ENCODE peak calls at places on chromosomes 1 and 21, in ten cellular contexts. N, U, K, W, D, Q, V, R, M and S are unnamed samples.

GRCh38 chr1:156392427-156392826 is 23.4 kb downstream of the RHBG start:
- DNase-seq in N (no peak), U (no peak), K (no peak), W (no peak), D (no peak), Q (no peak), V (no peak), R (no peak), M (no peak), S (no peak)

GRCh38 chr1:174703309-174703708 is 255.5 kb downstream of the GPR52 start:
- DNase-seq in N (no peak), U (no peak), K (no peak), W (no peak), D (no peak), Q (no peak), V (no peak), R (no peak), M (no peak), S (no peak)

GRCh38 chr1:176699821-176700220 is 236.8 kb downstream of the PAPPA2 start:
- DNase-seq in N (no peak), U (no peak), K (no peak), W (no peak), D (no peak), Q (no peak), V (no peak), R (no peak), M (no peak), S (no peak)

GRCh38 chr1:94759188-94759587 is 61.0 kb upstream of the SLC44A3 start:
- DNase-seq in N (no peak), U (no peak), K (no peak), W (no peak), D (no peak), Q (no peak), V (no peak), R (no peak), M (no peak), S (no peak)

GRCh38 chr1:244304156-244304555 is 147.6 kb downstream of the ADSS2 start:
- DNase-seq in N (no peak), U (peak; percentile 55), K (no peak), W (no peak), D (no peak), Q (no peak), V (no peak), R (no peak), M (no peak), S (no peak)

GRCh38 chr1:246537887-246538286 is 28.2 kb downstream of the TFB2M start:
- DNase-seq in N (no peak), U (peak; percentile 59), K (no peak), W (no peak), D (no peak), Q (no peak), V (no peak), R (no peak), M (no peak), S (no peak)

GRCh38 chr1:20633190-20634064 is at the start of gene PINK1:
- DNase-seq in N (peak; percentile 81), U (peak; percentile 87), K (peak; percentile 82), W (peak; percentile 79), D (peak; percentile 68), Q (peak; percentile 56), V (peak; percentile 98), R (peak; percentile 82), M (peak; percentile 83), S (peak; percentile 65)

GRCh38 chr1:56820755-56821461 is 1.7 kb upstream of the FYB2 start:
- DNase-seq in N (peak; percentile 49), U (peak; percentile 73), K (peak; percentile 47), W (peak; percentile 6), D (no peak), Q (peak; percentile 77), V (peak; percentile 91), R (peak; percentile 73), M (peak; percentile 54), S (peak; percentile 74)

GRCh38 chr1:29875557-29876028 is 639.3 kb downstream of the PTPRU start:
- DNase-seq in N (no peak), U (no peak), K (no peak), W (peak; percentile 36), D (no peak), Q (no peak), V (no peak), R (no peak), M (no peak), S (no peak)

GRCh38 chr1:161089251-161089924 is at the start of gene NECTIN4:
- DNase-seq in N (no peak), U (peak; percentile 85), K (no peak), W (no peak), D (no peak), Q (no peak), V (no peak), R (peak; percentile 74), M (no peak), S (no peak)

GRCh38 chr1:224747578-224747977 is 131.5 kb downstream of the CNIH3 start:
- DNase-seq in N (no peak), U (no peak), K (no peak), W (peak; percentile 19), D (no peak), Q (peak; percentile 87), V (no peak), R (no peak), M (no peak), S (no peak)

GRCh38 chr1:17215545-17215890 is 10.6 kb downstream of the PADI1 start:
- DNase-seq in N (no peak), U (no peak), K (no peak), W (no peak), D (no peak), Q (no peak), V (no peak), R (no peak), M (no peak), S (no peak)

GRCh38 chr1:121417289-121417955 is 232.6 kb downstream of the SRGAP2C start:
- DNase-seq in N (no peak), U (no peak), K (no peak), W (no peak), D (no peak), Q (no peak), V (no peak), R (no peak), M (no peak), S (no peak)

GRCh38 chr1:206872139-206872538 is 6.7 kb downstream of the IL20 start:
- DNase-seq in N (no peak), U (no peak), K (no peak), W (no peak), D (no peak), Q (no peak), V (peak; percentile 29), R (no peak), M (no peak), S (no peak)

GRCh38 chr21:29360799-29361765 is 62.4 kb downstream of the BACH1 start:
- DNase-seq in N (peak; percentile 24), U (no peak), K (no peak), W (no peak), D (no peak), Q (no peak), V (no peak), R (no peak), M (no peak), S (peak; percentile 44)

GRCh38 chr1:115337633-115338456 is at the start of gene NGF:
- DNase-seq in N (no peak), U (no peak), K (no peak), W (no peak), D (no peak), Q (no peak), V (no peak), R (peak; percentile 44), M (no peak), S (no peak)

GRCh38 chr1:26768755-26769154 is 19.0 kb upstream of the PIGV start:
- DNase-seq in N (no peak), U (no peak), K (no peak), W (no peak), D (no peak), Q (peak; percentile 27), V (no peak), R (no peak), M (no peak), S (no peak)

GRCh38 chr1:248748211-248748610 is 7.3 kb downstream of the LYPD8 start:
- DNase-seq in N (no peak), U (no peak), K (no peak), W (no peak), D (no peak), Q (no peak), V (no peak), R (no peak), M (no peak), S (no peak)

GRCh38 chr1:212700597-212700891 is 904 bp upstream of the BATF3 start:
- DNase-seq in N (peak; percentile 65), U (no peak), K (no peak), W (no peak), D (no peak), Q (no peak), V (no peak), R (no peak), M (no peak), S (no peak)

GRCh38 chr1:30445449-30445848 is 277.9 kb downstream of the MATN1 start:
- DNase-seq in N (no peak), U (no peak), K (no peak), W (no peak), D (no peak), Q (no peak), V (peak; percentile 41), R (no peak), M (no peak), S (no peak)

GRCh38 chr1:30028283-30028682 is 695.1 kb downstream of the MATN1 start:
- DNase-seq in N (no peak), U (no peak), K (no peak), W (no peak), D (no peak), Q (no peak), V (no peak), R (no peak), M (no peak), S (no peak)

GRCh38 chr1:42953182-42954180 is 5.2 kb downstream of the SLC2A1 start:
- DNase-seq in N (no peak), U (no peak), K (no peak), W (no peak), D (no peak), Q (no peak), V (peak; percentile 59), R (no peak), M (no peak), S (peak; percentile 79)

GRCh38 chr1:9249534-9250335 is 15.2 kb downstream of the H6PD start:
- DNase-seq in N (peak; percentile 51), U (peak; percentile 75), K (no peak), W (no peak), D (no peak), Q (no peak), V (peak; percentile 83), R (peak; percentile 61), M (no peak), S (peak; percentile 47)

GRCh38 chr1:85460555-85461088 is 4.3 kb downstream of the DDAH1 start:
- DNase-seq in N (no peak), U (peak; percentile 64), K (no peak), W (no peak), D (no peak), Q (no peak), V (no peak), R (peak; percentile 46), M (no peak), S (no peak)

GRCh38 chr1:32949519-32949918 is 15.1 kb downstream of the RNF19B start:
- DNase-seq in N (no peak), U (no peak), K (no peak), W (no peak), D (no peak), Q (no peak), V (no peak), R (no peak), M (no peak), S (no peak)

GRCh38 chr1:13908128-13908527 is 208.1 kb downstream of the PRDM2 start:
- DNase-seq in N (no peak), U (no peak), K (no peak), W (no peak), D (no peak), Q (no peak), V (no peak), R (no peak), M (no peak), S (no peak)

GRCh38 chr1:221712198-221712684 is 29.6 kb downstream of the DUSP10 start:
- DNase-seq in N (peak; percentile 96), U (peak; percentile 59), K (no peak), W (peak; percentile 36), D (no peak), Q (peak; percentile 72), V (peak; percentile 88), R (no peak), M (no peak), S (no peak)

GRCh38 chr21:31117046-31117916 is 79.0 kb upstream of the KRTAP19-8 start:
- DNase-seq in N (peak; percentile 72), U (no peak), K (no peak), W (no peak), D (no peak), Q (peak; percentile 66), V (peak; percentile 64), R (no peak), M (no peak), S (no peak)